ENCODE peak calls at places on chromosome 22, in seven cellular contexts. L is lung, A is AG10803, Z is NCI-H1417, W is ovary, H is SK-N-SH, U is glutamatergic neuron. O is an unnamed sample.

GRCh38 chr22:37951305-37951704 is 2.1 kb downstream of the C22orf23 start:
- DNase-seq in L (no peak), Z (no peak), A (no peak), U (no peak), W (no peak), H (no peak), O (no peak)

GRCh38 chr22:23984430-23984829 is 4.5 kb downstream of the GSTT2 start:
- DNase-seq in A (no peak), L (peak; percentile 75), Z (no peak), W (peak; percentile 59), H (peak; percentile 52), U (no peak), O (no peak)

GRCh38 chr22:37196539-37197450 is 8.7 kb upstream of the C1QTNF6 start:
- DNase-seq in Z (no peak), L (peak; percentile 84), A (peak; percentile 87), H (peak; percentile 73), U (peak; percentile 5), W (peak; percentile 94), O (peak; percentile 88)

GRCh38 chr22:26592368-26593015 is 2.6 kb upstream of the TPST2 start:
- DNase-seq in L (no peak), H (no peak), A (no peak), U (no peak), Z (peak; percentile 17), W (no peak), O (no peak)

GRCh38 chr22:31089101-31090100 is 8.3 kb downstream of the SMTN start:
- DNase-seq in L (no peak), H (peak; percentile 90), A (no peak), Z (no peak), U (peak; percentile 78), W (peak; percentile 66), O (no peak)

GRCh38 chr22:36470994-36471331 is 10.5 kb downstream of the TXN2 start:
- DNase-seq in U (no peak), Z (no peak), A (peak; percentile 35), L (no peak), H (no peak), W (no peak), O (no peak)

GRCh38 chr22:46399625-46400024 is 64.1 kb downstream of the TRMU start:
- DNase-seq in Z (no peak), H (no peak), U (no peak), A (no peak), W (no peak), L (no peak), O (no peak)

GRCh38 chr22:23969071-23969470 is 2.4 kb downstream of the DDTL start:
- DNase-seq in Z (no peak), L (no peak), H (no peak), A (no peak), W (no peak), U (no peak), O (no peak)

GRCh38 chr22:22871536-22872278 is 15.9 kb upstream of the IGLL5 start:
- DNase-seq in U (no peak), L (no peak), W (no peak), A (no peak), H (no peak), Z (no peak), O (no peak)

GRCh38 chr22:38266120-38266519 is 6.7 kb downstream of the TMEM184B start:
- DNase-seq in Z (no peak), H (no peak), W (no peak), A (no peak), U (no peak), L (no peak), O (no peak)

GRCh38 chr22:48451891-48452290 is 1375.8 kb downstream of the BRD1 start:
- DNase-seq in H (no peak), W (no peak), Z (no peak), L (no peak), U (no peak), A (no peak), O (no peak)

GRCh38 chr22:32852346-32853251 is 51.1 kb downstream of the TIMP3 start:
- DNase-seq in H (peak; percentile 37), W (peak; percentile 64), A (no peak), U (peak; percentile 35), L (peak; percentile 42), Z (no peak), O (no peak)

GRCh38 chr22:29141078-29141688 is 64.5 kb upstream of the EMID1 start:
- DNase-seq in Z (no peak), U (no peak), W (no peak), H (no peak), L (no peak), A (no peak), O (no peak)

GRCh38 chr22:47802446-47802845 is 1040.0 kb downstream of the TBC1D22A start:
- DNase-seq in L (no peak), U (no peak), A (no peak), Z (no peak), W (no peak), H (no peak), O (no peak)

GRCh38 chr22:50576806-50577696 is 1.2 kb downstream of the CPT1B start:
- DNase-seq in H (no peak), A (no peak), L (no peak), Z (no peak), U (no peak), W (no peak), O (no peak)

GRCh38 chr22:29022101-29022817 is 39.4 kb downstream of the C22orf31 start:
- DNase-seq in U (no peak), Z (no peak), W (no peak), L (no peak), H (no peak), A (no peak), O (no peak)

GRCh38 chr22:37746366-37747089 is 49.7 kb downstream of the TRIOBP start:
- DNase-seq in U (peak; percentile 47), A (no peak), L (no peak), H (peak; percentile 55), W (peak; percentile 53), Z (no peak), O (no peak)

GRCh38 chr22:35538801-35539321 is 1.8 kb upstream of the RASD2 start:
- DNase-seq in H (peak; percentile 65), Z (no peak), A (no peak), W (no peak), L (no peak), U (peak; percentile 72), O (peak; percentile 23)

GRCh38 chr22:32712644-32713355 is 88.7 kb upstream of the TIMP3 start:
- DNase-seq in U (no peak), L (no peak), Z (no peak), W (no peak), H (no peak), A (no peak), O (peak; percentile 17)

GRCh38 chr22:26835929-26836528 is 178.6 kb downstream of the MIAT start:
- DNase-seq in A (peak; percentile 23), H (peak; percentile 41), Z (peak; percentile 46), U (peak; percentile 51), W (peak; percentile 33), L (peak; percentile 46), O (peak; percentile 43)

GRCh38 chr22:23098718-23099524 is 28.6 kb downstream of the GNAZ start:
- DNase-seq in H (no peak), U (no peak), L (no peak), W (peak; percentile 94), Z (no peak), A (no peak), O (no peak)

GRCh38 chr22:47401976-47402770 is 639.7 kb downstream of the TBC1D22A start:
- DNase-seq in L (no peak), A (peak; percentile 22), W (no peak), H (no peak), Z (no peak), U (no peak), O (no peak)

GRCh38 chr22:45242778-45243191 is 2.1 kb upstream of the KIAA0930 start:
- DNase-seq in A (no peak), W (no peak), Z (peak; percentile 31), L (no peak), H (no peak), U (no peak), O (no peak)

GRCh38 chr22:42595434-42595833 is 19.2 kb downstream of the POLDIP3 start:
- DNase-seq in W (no peak), Z (no peak), A (no peak), L (no peak), H (no peak), U (no peak), O (no peak)

GRCh38 chr22:46612904-46613605 is 7.1 kb upstream of the GRAMD4 start:
- DNase-seq in U (no peak), L (no peak), A (no peak), W (no peak), H (peak; percentile 90), Z (no peak), O (no peak)

GRCh38 chr22:47173535-47174021 is 411.1 kb downstream of the TBC1D22A start:
- DNase-seq in A (no peak), Z (no peak), W (no peak), U (no peak), H (no peak), L (no peak), O (no peak)

GRCh38 chr22:45129703-45130524 is 33.8 kb upstream of the NUP50 start:
- DNase-seq in U (no peak), A (no peak), Z (no peak), H (no peak), L (no peak), W (no peak), O (no peak)

GRCh38 chr22:17767236-17768065 is 6.8 kb downstream of the BID start:
- DNase-seq in W (no peak), A (no peak), L (no peak), Z (no peak), U (no peak), H (no peak), O (no peak)

GRCh38 chr22:49091451-49091850 is 736.2 kb downstream of the BRD1 start:
- DNase-seq in U (no peak), W (no peak), Z (no peak), H (no peak), A (no peak), L (no peak), O (no peak)

O was measured in HFFc6.